ENCODE peak calls at places on chromosomes 5 and 9, in eight cellular contexts. I is transverse colon; Y is PC-3; Z is effector memory CD4-positive, alpha-beta T cell; K is pancreas; G is Caco-2; C is mammary epithelial cell; B is prostate gland. W is an unnamed sample.

GRCh38 chr5:167764650-167765289 is 526.7 kb upstream of the WWC1 start:
- DNase-seq in I (no peak), Y (no peak), Z (no peak), K (no peak), G (no peak), C (no peak), B (no peak), W (no peak)

GRCh38 chr9:91301161-91301560 is 60.6 kb downstream of the AUH start:
- DNase-seq in I (no peak), Y (peak; percentile 35), Z (no peak), K (no peak), G (no peak), C (no peak), B (no peak), W (no peak)

GRCh38 chr9:4237748-4238511 is 61.9 kb downstream of the GLIS3 start:
- DNase-seq in I (no peak), Y (no peak), Z (no peak), K (no peak), G (no peak), C (no peak), B (no peak), W (no peak)

GRCh38 chr5:98463676-98464075 is 309.8 kb upstream of the RGMB start:
- DNase-seq in I (no peak), Y (no peak), Z (no peak), K (no peak), G (no peak), C (peak; percentile 54), B (no peak), W (no peak)

GRCh38 chr9:73824671-73825070 is 672.5 kb upstream of the RORB start:
- DNase-seq in I (no peak), Y (no peak), Z (no peak), K (no peak), G (no peak), C (no peak), B (no peak), W (no peak)

GRCh38 chr5:161549106-161549505 is 2.6 kb upstream of the GABRB2 start:
- DNase-seq in I (no peak), Y (no peak), Z (no peak), K (no peak), G (no peak), C (no peak), B (no peak), W (peak; percentile 37)

GRCh38 chr9:79362100-79363081 is 209.4 kb upstream of the TLE4 start:
- DNase-seq in I (no peak), Y (peak; percentile 75), Z (no peak), K (no peak), G (no peak), C (no peak), B (no peak), W (no peak)

GRCh38 chr9:114653556-114654159 is 3.9 kb downstream of the TEX53 start:
- DNase-seq in I (peak; percentile 84), Y (peak; percentile 83), Z (peak; percentile 69), K (peak; percentile 64), G (peak; percentile 85), C (peak; percentile 60), B (peak; percentile 72), W (peak; percentile 85)

GRCh38 chr5:151155777-151156731 is 1.5 kb downstream of the ANXA6 start:
- DNase-seq in I (peak; percentile 31), Y (no peak), Z (no peak), K (no peak), G (no peak), C (no peak), B (no peak), W (peak; percentile 80)

GRCh38 chr9:98916660-98917059 is 27.0 kb upstream of the COL15A1 start:
- DNase-seq in I (peak; percentile 22), Y (no peak), Z (no peak), K (peak; percentile 51), G (no peak), C (no peak), B (no peak), W (peak; percentile 49)

GRCh38 chr5:141753971-141754713 is 72.1 kb upstream of the ARAP3 start:
- DNase-seq in I (no peak), Y (peak; percentile 63), Z (no peak), K (no peak), G (peak; percentile 64), C (peak; percentile 55), B (no peak), W (peak; percentile 55)

GRCh38 chr5:31193026-31193425 is 460 bp upstream of the CDH6 start:
- DNase-seq in I (no peak), Y (no peak), Z (no peak), K (no peak), G (no peak), C (no peak), B (no peak), W (no peak)

GRCh38 chr9:79670269-79670961 is 98.7 kb downstream of the TLE4 start:
- DNase-seq in I (no peak), Y (peak; percentile 88), Z (no peak), K (no peak), G (no peak), C (peak; percentile 99), B (no peak), W (no peak)

GRCh38 chr5:102663771-102664530 is 91.2 kb upstream of the PAM start:
- DNase-seq in I (no peak), Y (peak; percentile 51), Z (no peak), K (no peak), G (no peak), C (peak; percentile 78), B (no peak), W (no peak)

GRCh38 chr5:6845856-6846255 is 132.6 kb downstream of the TENT4A start:
- DNase-seq in I (no peak), Y (no peak), Z (no peak), K (no peak), G (no peak), C (no peak), B (no peak), W (no peak)

GRCh38 chr9:101691657-101692056 is 46.8 kb downstream of the GRIN3A start:
- DNase-seq in I (no peak), Y (no peak), Z (no peak), K (no peak), G (no peak), C (no peak), B (no peak), W (no peak)

GRCh38 chr5:58187473-58188286 is 272.2 kb downstream of the PLK2 start:
- DNase-seq in I (no peak), Y (peak; percentile 27), Z (no peak), K (no peak), G (no peak), C (peak; percentile 8), B (no peak), W (no peak)

GRCh38 chr5:150710165-150710564 is 9.3 kb upstream of the RBM22 start:
- DNase-seq in I (no peak), Y (peak; percentile 21), Z (no peak), K (no peak), G (peak; percentile 19), C (no peak), B (no peak), W (peak; percentile 38)

GRCh38 chr9:91214086-91214485 is 147.6 kb downstream of the AUH start:
- DNase-seq in I (no peak), Y (peak; percentile 20), Z (no peak), K (no peak), G (no peak), C (no peak), B (no peak), W (peak; percentile 33)

GRCh38 chr5:2574155-2574554 is 177.3 kb downstream of the IRX2 start:
- DNase-seq in I (no peak), Y (no peak), Z (no peak), K (no peak), G (no peak), C (no peak), B (no peak), W (no peak)
- H3K4me1 ChIP-seq in I (no peaks in the 10 kb centered on the region), Y (no peaks in the 10 kb centered on the region), Z (no peaks in the 10 kb centered on the region), K (peaks cover 6% of the 10 kb centered on the region), G (no peaks in the 10 kb centered on the region), C (no peaks in the 10 kb centered on the region), B (no peaks in the 10 kb centered on the region), W (no peaks in the 10 kb centered on the region)

DNA sequence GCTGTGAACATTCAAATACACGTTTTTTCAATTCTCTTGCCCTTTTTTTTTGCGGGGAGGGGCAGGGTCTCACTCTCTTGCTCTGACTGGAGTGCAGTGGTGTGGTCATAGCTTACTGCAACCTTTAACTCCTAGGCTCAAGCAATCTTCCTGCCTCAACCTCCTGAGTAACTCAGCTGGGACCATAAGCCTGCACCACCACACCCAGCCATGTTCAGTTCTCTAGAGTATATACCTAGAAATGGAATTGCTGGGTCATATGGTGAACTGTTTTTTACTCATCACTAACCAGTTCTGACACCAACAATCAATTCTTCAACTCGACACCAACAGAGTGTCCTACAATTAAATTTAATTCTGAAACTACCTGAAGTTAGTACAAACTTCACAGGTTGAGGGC is 85.5 kb upstream of the ZNF169 start:
- DNase-seq in I (no peak), Y (no peak), Z (no peak), K (no peak), G (no peak), C (no peak), B (no peak), W (no peak)
- H3K4me1 ChIP-seq in I (peaks cover 93% of the 10 kb centered on the region), Y (peaks cover 15% of the 10 kb centered on the region), Z (peaks cover 21% of the 10 kb centered on the region), K (peaks cover 91% of the 10 kb centered on the region), G (no peaks in the 10 kb centered on the region), C (peaks cover 30% of the 10 kb centered on the region), B (peaks cover 6% of the 10 kb centered on the region), W (peaks cover 21% of the 10 kb centered on the region)

DNA sequence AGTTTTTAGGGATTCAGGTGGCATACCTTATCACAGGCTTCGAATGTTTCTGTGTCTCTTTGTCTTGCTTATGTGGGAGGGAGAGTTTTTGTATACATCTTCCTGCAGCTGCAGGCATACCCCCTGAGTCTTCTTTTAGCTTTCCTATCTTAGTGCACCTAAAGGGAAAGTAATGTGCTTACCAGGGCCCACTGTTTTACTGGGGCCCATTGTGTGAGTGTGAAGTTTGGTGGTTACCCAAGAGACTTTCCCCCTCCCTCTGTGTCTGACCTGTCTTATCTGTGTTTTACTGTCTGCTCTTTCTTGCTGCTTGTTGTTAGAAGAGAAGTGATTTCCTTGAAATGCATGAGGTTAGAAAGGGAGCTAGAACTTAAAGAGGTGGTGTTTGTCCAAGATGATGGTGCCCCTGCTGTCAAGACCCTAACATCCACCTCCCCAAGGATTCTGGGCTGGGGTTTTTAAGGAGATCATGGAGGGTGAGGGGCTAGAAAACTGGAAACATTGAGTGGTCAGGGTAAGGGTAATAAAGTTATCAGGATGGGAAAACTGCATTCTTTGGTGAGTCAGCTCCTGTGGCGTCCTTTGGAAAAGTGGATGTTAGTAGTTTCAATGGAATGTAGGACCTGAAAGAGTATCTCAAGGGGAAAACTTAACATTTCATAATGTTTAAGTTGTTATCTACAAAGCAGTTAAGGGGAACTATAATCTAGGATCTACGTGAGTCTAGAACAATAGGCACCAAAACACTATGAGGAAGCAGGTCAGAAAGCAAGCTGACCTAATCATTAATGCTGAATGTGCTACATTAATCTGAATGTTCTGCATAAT is 583.5 kb upstream of the TUSC1 start:
- DNase-seq in I (no peak), Y (peak; percentile 86), Z (no peak), K (no peak), G (peak; percentile 8), C (peak; percentile 64), B (no peak), W (no peak)
- H3K4me1 ChIP-seq in I (no peaks in the 10 kb centered on the region), Y (peaks cover 88% of the 10 kb centered on the region), Z (no peaks in the 10 kb centered on the region), K (no peaks in the 10 kb centered on the region), G (peaks cover 5% of the 10 kb centered on the region), C (peaks cover 44% of the 10 kb centered on the region), B (no peaks in the 10 kb centered on the region), W (no peaks in the 10 kb centered on the region)

DNA sequence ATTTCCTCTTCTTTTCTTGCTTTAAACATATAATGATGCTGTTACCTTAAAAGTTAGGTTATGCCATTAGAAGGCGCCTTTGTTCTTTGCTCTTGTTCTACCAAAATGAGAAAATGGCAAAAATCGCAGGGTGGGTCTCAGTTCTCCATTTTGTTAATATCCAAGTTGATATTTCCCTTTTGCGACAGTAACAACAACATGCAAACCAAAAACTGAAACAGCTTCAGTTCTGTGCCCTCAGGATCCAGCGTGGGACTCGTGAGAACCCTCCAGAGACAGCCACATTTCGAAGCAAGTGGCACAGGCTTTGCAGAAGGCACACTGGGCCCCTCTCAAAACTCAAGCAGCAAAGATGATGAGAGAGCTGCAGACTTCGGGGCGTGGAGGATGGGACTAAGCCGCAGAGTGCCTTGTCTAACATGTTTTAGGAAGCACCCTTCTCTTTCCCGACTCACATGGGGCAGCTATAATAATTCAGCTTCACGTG is 33.0 kb upstream of the LCP2 start:
- DNase-seq in I (no peak), Y (no peak), Z (no peak), K (no peak), G (no peak), C (no peak), B (no peak), W (no peak)
- H3K4me1 ChIP-seq in I (peaks cover 18% of the 10 kb centered on the region), Y (no peaks in the 10 kb centered on the region), Z (peaks cover 71% of the 10 kb centered on the region), K (no peaks in the 10 kb centered on the region), G (no peaks in the 10 kb centered on the region), C (peaks cover 6% of the 10 kb centered on the region), B (no peaks in the 10 kb centered on the region), W (no peaks in the 10 kb centered on the region)

W was measured in cardiac muscle cell.